ENCODE peak calls at places on chromosomes 4 and X, in nine cellular contexts. One of them, this sample, is unnamed.

GRCh38 chr4:3791910-3792542 is 25.8 kb downstream of the ADRA2C start:
- DNase-seq in heart left ventricle: peak; percentile 30
- DNase-seq in A549: no peak
- DNase-seq in GM12891: no peak
- DNase-seq in suprapubic skin: no peak
- DNase-seq in thyroid gland: peak; percentile 69
- DNase-seq in HepG2: peak; percentile 54
- DNase-seq in erythroblast: peak; percentile 16
- DNase-seq in Peyer's patch: no peak
- DNase-seq in this sample: no peak

GRCh38 chrX:5730561-5730960 is 498.1 kb downstream of the NLGN4X start:
- DNase-seq in heart left ventricle: no peak
- DNase-seq in A549: no peak
- DNase-seq in GM12891: no peak
- DNase-seq in suprapubic skin: no peak
- DNase-seq in thyroid gland: no peak
- DNase-seq in HepG2: no peak
- DNase-seq in erythroblast: no peak
- DNase-seq in Peyer's patch: no peak
- DNase-seq in this sample: no peak

GRCh38 chr4:114028071-114028470 is 48.6 kb upstream of the ARSJ start:
- DNase-seq in heart left ventricle: no peak
- DNase-seq in A549: no peak
- DNase-seq in GM12891: no peak
- DNase-seq in suprapubic skin: no peak
- DNase-seq in thyroid gland: no peak
- DNase-seq in HepG2: no peak
- DNase-seq in erythroblast: no peak
- DNase-seq in Peyer's patch: no peak
- DNase-seq in this sample: no peak

GRCh38 chr4:56692576-56692975 is 11.5 kb upstream of the HOPX start:
- DNase-seq in heart left ventricle: no peak
- DNase-seq in A549: no peak
- DNase-seq in GM12891: no peak
- DNase-seq in suprapubic skin: no peak
- DNase-seq in thyroid gland: peak; percentile 69
- DNase-seq in HepG2: no peak
- DNase-seq in erythroblast: no peak
- DNase-seq in Peyer's patch: no peak
- DNase-seq in this sample: no peak

GRCh38 chr4:68257719-68258118 is 12.2 kb upstream of the TMPRSS11B start:
- DNase-seq in heart left ventricle: no peak
- DNase-seq in A549: no peak
- DNase-seq in GM12891: no peak
- DNase-seq in suprapubic skin: no peak
- DNase-seq in thyroid gland: no peak
- DNase-seq in HepG2: no peak
- DNase-seq in erythroblast: no peak
- DNase-seq in Peyer's patch: no peak
- DNase-seq in this sample: no peak

GRCh38 chrX:10531927-10532326 is 88.5 kb downstream of the MID1 start:
- DNase-seq in heart left ventricle: no peak
- DNase-seq in A549: no peak
- DNase-seq in GM12891: no peak
- DNase-seq in suprapubic skin: no peak
- DNase-seq in thyroid gland: no peak
- DNase-seq in HepG2: no peak
- DNase-seq in erythroblast: no peak
- DNase-seq in Peyer's patch: no peak
- DNase-seq in this sample: no peak

GRCh38 chr4:77787969-77788368 is 31.2 kb downstream of the CNOT6L start:
- DNase-seq in heart left ventricle: no peak
- DNase-seq in A549: no peak
- DNase-seq in GM12891: no peak
- DNase-seq in suprapubic skin: no peak
- DNase-seq in thyroid gland: no peak
- DNase-seq in HepG2: no peak
- DNase-seq in erythroblast: no peak
- DNase-seq in Peyer's patch: no peak
- DNase-seq in this sample: no peak

GRCh38 chr4:3285558-3286334 is 7.1 kb upstream of the RGS12 start:
- DNase-seq in heart left ventricle: no peak
- DNase-seq in A549: no peak
- DNase-seq in GM12891: peak; percentile 77
- DNase-seq in suprapubic skin: peak; percentile 80
- DNase-seq in thyroid gland: no peak
- DNase-seq in HepG2: peak; percentile 56
- DNase-seq in erythroblast: no peak
- DNase-seq in Peyer's patch: no peak
- DNase-seq in this sample: no peak

GRCh38 chr4:47913858-47914218 is 545 bp downstream of the NFXL1 start:
- DNase-seq in heart left ventricle: peak; percentile 25
- DNase-seq in A549: peak; percentile 6
- DNase-seq in GM12891: peak; percentile 23
- DNase-seq in suprapubic skin: peak; percentile 79
- DNase-seq in thyroid gland: peak; percentile 47
- DNase-seq in HepG2: peak; percentile 13
- DNase-seq in erythroblast: peak; percentile 45
- DNase-seq in Peyer's patch: peak; percentile 30
- DNase-seq in this sample: no peak

GRCh38 chr4:99013402-99013843 is 17.9 kb downstream of the METAP1 start:
- DNase-seq in heart left ventricle: peak; percentile 41
- DNase-seq in A549: no peak
- DNase-seq in GM12891: no peak
- DNase-seq in suprapubic skin: no peak
- DNase-seq in thyroid gland: no peak
- DNase-seq in HepG2: peak; percentile 57
- DNase-seq in erythroblast: no peak
- DNase-seq in Peyer's patch: no peak
- DNase-seq in this sample: no peak

GRCh38 chr4:26583538-26583864 is 383 bp upstream of the TBC1D19 start:
- DNase-seq in heart left ventricle: no peak
- DNase-seq in A549: peak; percentile 7
- DNase-seq in GM12891: no peak
- DNase-seq in suprapubic skin: no peak
- DNase-seq in thyroid gland: no peak
- DNase-seq in HepG2: no peak
- DNase-seq in erythroblast: no peak
- DNase-seq in Peyer's patch: no peak
- DNase-seq in this sample: no peak

GRCh38 chrX:23803931-23804381 is 21.0 kb downstream of the SAT1 start:
- DNase-seq in heart left ventricle: no peak
- DNase-seq in A549: peak; percentile 70
- DNase-seq in GM12891: no peak
- DNase-seq in suprapubic skin: no peak
- DNase-seq in thyroid gland: peak; percentile 38
- DNase-seq in HepG2: peak; percentile 70
- DNase-seq in erythroblast: no peak
- DNase-seq in Peyer's patch: no peak
- DNase-seq in this sample: no peak

GRCh38 chrX:52271212-52271611 is 86.5 kb downstream of the MAGED4 start:
- DNase-seq in heart left ventricle: no peak
- DNase-seq in A549: no peak
- DNase-seq in GM12891: no peak
- DNase-seq in suprapubic skin: no peak
- DNase-seq in thyroid gland: no peak
- DNase-seq in HepG2: no peak
- DNase-seq in erythroblast: peak; percentile 76
- DNase-seq in Peyer's patch: no peak
- DNase-seq in this sample: no peak

GRCh38 chr4:169010125-169011023 is at the start of gene CBR4:
- DNase-seq in heart left ventricle: peak; percentile 97
- DNase-seq in A549: peak; percentile 72
- DNase-seq in GM12891: peak; percentile 71
- DNase-seq in suprapubic skin: peak; percentile 99
- DNase-seq in thyroid gland: peak; percentile 98
- DNase-seq in HepG2: peak; percentile 97
- DNase-seq in erythroblast: peak; percentile 99
- DNase-seq in Peyer's patch: peak; percentile 98
- DNase-seq in this sample: peak; percentile 93
- TF ChIP-seq POLR2A in heart left ventricle: no peak
- TF ChIP-seq POLR2A in A549: peak; percentile 80
- TF ChIP-seq POLR2A in GM12891: peak; percentile 87
- TF ChIP-seq POLR2A in suprapubic skin: peak; percentile 70
- TF ChIP-seq POLR2A in thyroid gland: no peak
- TF ChIP-seq POLR2A in HepG2: peak; percentile 90
- TF ChIP-seq POLR2A in erythroblast: peak; percentile 95
- TF ChIP-seq POLR2A in Peyer's patch: peak; percentile 82
- TF ChIP-seq POLR2A in this sample: peak; percentile 83

GRCh38 chrX:147914609-147915008 is 2.9 kb downstream of the FMR1 start:
- DNase-seq in heart left ventricle: no peak
- DNase-seq in A549: no peak
- DNase-seq in GM12891: no peak
- DNase-seq in suprapubic skin: no peak
- DNase-seq in thyroid gland: no peak
- DNase-seq in HepG2: no peak
- DNase-seq in erythroblast: no peak
- DNase-seq in Peyer's patch: no peak
- DNase-seq in this sample: no peak

GRCh38 chrX:147913570-147913969 is 1.9 kb downstream of the FMR1 start:
- DNase-seq in heart left ventricle: no peak
- DNase-seq in A549: no peak
- DNase-seq in GM12891: no peak
- DNase-seq in suprapubic skin: no peak
- DNase-seq in thyroid gland: no peak
- DNase-seq in HepG2: no peak
- DNase-seq in erythroblast: no peak
- DNase-seq in Peyer's patch: no peak
- DNase-seq in this sample: no peak

GRCh38 chrX:147912093-147912801 is 528 bp downstream of the FMR1 start:
- DNase-seq in heart left ventricle: peak; percentile 19
- DNase-seq in A549: peak; percentile 22
- DNase-seq in GM12891: peak; percentile 12
- DNase-seq in suprapubic skin: no peak
- DNase-seq in thyroid gland: peak; percentile 37
- DNase-seq in HepG2: no peak
- DNase-seq in erythroblast: peak; percentile 52
- DNase-seq in Peyer's patch: peak; percentile 37
- DNase-seq in this sample: no peak

GRCh38 chrX:147910607-147911006 is 1.1 kb upstream of the FMR1 start:
- DNase-seq in heart left ventricle: no peak
- DNase-seq in A549: no peak
- DNase-seq in GM12891: no peak
- DNase-seq in suprapubic skin: no peak
- DNase-seq in thyroid gland: no peak
- DNase-seq in HepG2: no peak
- DNase-seq in erythroblast: no peak
- DNase-seq in Peyer's patch: no peak
- DNase-seq in this sample: no peak

DNA sequence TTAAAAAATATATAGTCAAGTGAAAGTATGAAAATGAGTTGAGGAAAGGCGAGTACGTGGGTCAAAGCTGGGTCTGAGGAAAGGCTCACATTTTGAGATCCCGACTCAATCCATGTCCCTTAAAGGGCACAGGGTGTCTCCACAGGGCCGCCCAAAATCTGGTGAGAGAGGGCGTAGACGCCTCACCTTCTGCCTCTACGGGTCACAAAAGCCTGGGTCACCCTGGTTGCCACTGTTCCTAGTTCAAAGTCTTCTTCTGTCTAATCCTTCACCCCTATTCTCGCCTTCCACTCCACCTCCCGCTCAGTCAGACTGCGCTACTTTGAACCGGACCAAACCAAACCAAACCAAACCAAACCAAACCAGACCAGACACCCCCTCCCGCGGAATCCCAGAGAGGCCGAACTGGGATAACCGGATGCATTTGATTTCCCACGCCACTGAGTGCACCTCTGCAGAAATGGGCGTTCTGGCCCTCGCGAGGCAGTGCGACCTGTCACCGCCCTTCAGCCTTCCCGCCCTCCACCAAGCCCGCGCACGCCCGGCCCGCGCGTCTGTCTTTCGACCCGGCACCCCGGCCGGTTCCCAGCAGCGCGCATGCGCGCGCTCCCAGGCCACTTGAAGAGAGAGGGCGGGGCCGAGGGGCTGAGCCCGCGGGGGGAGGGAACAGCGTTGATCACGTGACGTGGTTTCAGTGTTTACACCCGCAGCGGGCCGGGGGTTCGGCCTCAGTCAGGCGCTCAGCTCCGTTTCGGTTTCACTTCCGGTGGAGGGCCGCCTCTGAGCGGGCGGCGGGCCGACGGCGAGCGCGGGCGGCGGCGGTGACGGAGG is at the start of gene FMR1:
- DNase-seq in heart left ventricle: peak; percentile 93
- DNase-seq in A549: peak; percentile 94
- DNase-seq in GM12891: peak; percentile 72
- DNase-seq in suprapubic skin: peak; percentile 94
- DNase-seq in thyroid gland: peak; percentile 87
- DNase-seq in HepG2: peak; percentile 84
- DNase-seq in erythroblast: peak; percentile 94
- DNase-seq in Peyer's patch: peak; percentile 93
- DNase-seq in this sample: peak; percentile 92
- TF ChIP-seq POLR2A in heart left ventricle: no peak
- TF ChIP-seq POLR2A in A549: peak; percentile 53
- TF ChIP-seq POLR2A in GM12891: no peak
- TF ChIP-seq POLR2A in suprapubic skin: peak; percentile 22
- TF ChIP-seq POLR2A in thyroid gland: peak; percentile 71
- TF ChIP-seq POLR2A in HepG2: peak; percentile 47
- TF ChIP-seq POLR2A in erythroblast: peak; percentile 23
- TF ChIP-seq POLR2A in Peyer's patch: no peak
- TF ChIP-seq POLR2A in this sample: peak; percentile 46

DNA sequence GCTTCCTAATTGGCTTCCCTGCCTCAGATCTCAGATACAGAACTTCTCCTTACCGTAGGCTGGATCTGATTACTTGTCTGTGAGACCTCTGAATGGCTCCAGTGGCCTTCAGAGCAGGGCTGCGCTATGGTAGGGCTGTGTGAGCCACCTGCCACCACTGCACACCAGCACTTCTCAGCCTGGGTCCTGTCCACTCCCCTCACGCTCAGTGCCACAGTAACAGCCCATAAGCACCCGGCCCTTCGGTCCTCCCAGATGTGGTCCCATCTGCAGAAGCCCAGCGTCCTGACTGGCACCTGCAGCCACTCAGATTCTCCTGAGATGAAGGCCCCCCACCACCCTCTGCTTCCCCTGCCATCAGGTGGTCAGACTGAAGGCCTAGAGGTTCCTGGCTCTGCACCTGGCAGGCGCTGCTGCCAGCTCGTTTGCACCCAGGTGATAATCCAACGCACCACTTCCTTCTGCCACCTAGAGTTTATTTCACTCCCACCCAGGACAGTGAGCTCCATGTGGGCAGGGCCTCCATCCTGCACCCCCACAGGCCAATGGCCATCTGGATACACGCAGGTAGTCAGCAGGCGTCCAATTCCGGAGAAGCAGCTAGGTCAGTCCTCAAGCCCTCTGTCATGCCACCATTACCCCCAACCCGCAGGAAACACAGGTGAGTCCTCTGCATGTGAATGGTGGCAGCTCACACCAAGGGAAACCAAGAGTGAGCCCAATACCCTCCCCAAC is 5.4 kb downstream of the WDR1 start:
- DNase-seq in heart left ventricle: no peak
- DNase-seq in A549: no peak
- DNase-seq in GM12891: no peak
- DNase-seq in suprapubic skin: no peak
- DNase-seq in thyroid gland: no peak
- DNase-seq in HepG2: no peak
- DNase-seq in erythroblast: no peak
- DNase-seq in Peyer's patch: no peak
- DNase-seq in this sample: no peak
- TF ChIP-seq POLR2A in heart left ventricle: no peak
- TF ChIP-seq POLR2A in A549: no peak
- TF ChIP-seq POLR2A in GM12891: no peak
- TF ChIP-seq POLR2A in suprapubic skin: no peak
- TF ChIP-seq POLR2A in thyroid gland: no peak
- TF ChIP-seq POLR2A in HepG2: peak; percentile 12
- TF ChIP-seq POLR2A in erythroblast: no peak
- TF ChIP-seq POLR2A in Peyer's patch: no peak
- TF ChIP-seq POLR2A in this sample: no peak

GRCh38 chr4:2071912-2072867 is 13.1 kb downstream of the NAT8L start:
- DNase-seq in heart left ventricle: no peak
- DNase-seq in A549: no peak
- DNase-seq in GM12891: no peak
- DNase-seq in suprapubic skin: peak; percentile 74
- DNase-seq in thyroid gland: peak; percentile 75
- DNase-seq in HepG2: peak; percentile 82
- DNase-seq in erythroblast: no peak
- DNase-seq in Peyer's patch: no peak
- DNase-seq in this sample: no peak
- TF ChIP-seq POLR2A in heart left ventricle: no peak
- TF ChIP-seq POLR2A in A549: no peak
- TF ChIP-seq POLR2A in GM12891: no peak
- TF ChIP-seq POLR2A in suprapubic skin: no peak
- TF ChIP-seq POLR2A in thyroid gland: no peak
- TF ChIP-seq POLR2A in HepG2: no peak
- TF ChIP-seq POLR2A in erythroblast: no peak
- TF ChIP-seq POLR2A in Peyer's patch: no peak
- TF ChIP-seq POLR2A in this sample: no peak

This sample was measured in tibial nerve.